ENCODE peak calls at places on chromosomes 7 and 10, in seven cellular contexts. O is endothelial cell; V is KBM-7; Z is tibial nerve; J is IMR-90; B is activated naive CD4-positive, alpha-beta T cell treated with anti-CD3 and anti-CD28 coated beads for 36 hours; W is COR-L47. T is an unnamed sample.
A peak's percentile ranks its signal among the peaks of the same experiment; 100 is the strongest.

GRCh38 chr10:124935946-124936345 is 6.0 kb upstream of the ZRANB1 start:
- DNase-seq in O (no peak), V (no peak), Z (no peak), J (peak; percentile 73), B (peak; percentile 36), W (no peak), T (no peak)

GRCh38 chr7:71303566-71303965 is 171.6 kb downstream of the GALNT17 start:
- DNase-seq in O (no peak), V (no peak), Z (no peak), J (no peak), B (no peak), W (no peak), T (no peak)

GRCh38 chr7:140638311-140638791 is 2.3 kb downstream of the DENND2A start:
- DNase-seq in O (no peak), V (no peak), Z (peak; percentile 21), J (peak; percentile 82), B (no peak), W (no peak), T (no peak)

GRCh38 chr7:150337179-150337578 is 4.2 kb downstream of the RARRES2 start:
- DNase-seq in O (no peak), V (no peak), Z (no peak), J (no peak), B (no peak), W (no peak), T (no peak)

GRCh38 chr10:78178940-78179339 is 145.3 kb downstream of the RPS24 start:
- DNase-seq in O (no peak), V (no peak), Z (no peak), J (peak; percentile 56), B (no peak), W (no peak), T (no peak)

GRCh38 chr10:94193466-94193924 is 169.2 kb downstream of the NOC3L start:
- DNase-seq in O (no peak), V (no peak), Z (no peak), J (peak; percentile 90), B (no peak), W (no peak), T (no peak)

GRCh38 chr7:2616387-2616966 is 15.3 kb upstream of the TTYH3 start:
- DNase-seq in O (no peak), V (no peak), Z (no peak), J (no peak), B (no peak), W (no peak), T (no peak)

GRCh38 chr10:86968271-86968993 is at the start of gene ADIRF:
- DNase-seq in O (no peak), V (no peak), Z (peak; percentile 72), J (no peak), B (no peak), W (no peak), T (no peak)